ENCODE peak calls at places on chromosomes 11 and 22, in nine cellular contexts. L is fibroblast of lung, G is mammary epithelial cell, N is PC-9, M is HepG2, X is GM23338, F is GM12878, I is HCT116, Z is PC-3. U is an unnamed sample.

GRCh38 chr11:125201525-125202121 is 37.1 kb downstream of the PKNOX2 start:
- DNase-seq in N (no peak), I (no peak), M (peak), X (peak), Z (peak), L (no peak), G (peak), F (no peak), U (peak)

GRCh38 chr11:61860054-61860903 is 31.1 kb downstream of the FADS3 start:
- DNase-seq in Z (peak), I (peak), M (no peak), N (peak), G (no peak), L (peak), F (no peak), X (no peak), U (no peak)

GRCh38 chr22:30636226-30637077 is 871 bp downstream of the SLC35E4 start:
- DNase-seq in Z (peak), N (peak), G (peak), X (peak), L (no peak), M (no peak), I (no peak), F (no peak), U (no peak)

GRCh38 chr11:123083623-123084029 is 21.7 kb upstream of the HSPA8 start:
- DNase-seq in I (peak), F (no peak), Z (peak), N (peak), G (peak), M (peak), X (no peak), L (peak), U (peak)

GRCh38 chr11:29009426-29009825 is 901.2 kb downstream of the METTL15 start:
- DNase-seq in I (no peak), F (no peak), G (no peak), X (no peak), L (no peak), Z (no peak), N (no peak), M (no peak), U (no peak)

GRCh38 chr22:48594757-48595510 is 1232.7 kb downstream of the BRD1 start:
- DNase-seq in X (no peak), F (no peak), N (no peak), I (no peak), M (no peak), Z (no peak), L (no peak), G (no peak), U (no peak)

GRCh38 chr11:27933992-27934829 is 173.7 kb downstream of the KIF18A start:
- DNase-seq in M (no peak), X (peak), I (peak), F (no peak), Z (peak), N (peak), L (peak), G (peak), U (peak)

GRCh38 chr11:125593113-125593761 is 585 bp downstream of the STT3A start:
- DNase-seq in L (peak), Z (peak), M (peak), X (peak), G (peak), N (peak), F (no peak), I (peak), U (peak)

GRCh38 chr11:25941353-25941752 is 390.6 kb upstream of the ANO3 start:
- DNase-seq in L (no peak), N (no peak), I (no peak), M (no peak), F (no peak), G (no peak), X (no peak), Z (no peak), U (no peak)

GRCh38 chr11:129644326-129644725 is 171.3 kb upstream of the TMEM45B start:
- DNase-seq in G (peak), L (peak), Z (no peak), N (no peak), X (no peak), I (no peak), F (no peak), M (no peak), U (no peak)

DNA sequence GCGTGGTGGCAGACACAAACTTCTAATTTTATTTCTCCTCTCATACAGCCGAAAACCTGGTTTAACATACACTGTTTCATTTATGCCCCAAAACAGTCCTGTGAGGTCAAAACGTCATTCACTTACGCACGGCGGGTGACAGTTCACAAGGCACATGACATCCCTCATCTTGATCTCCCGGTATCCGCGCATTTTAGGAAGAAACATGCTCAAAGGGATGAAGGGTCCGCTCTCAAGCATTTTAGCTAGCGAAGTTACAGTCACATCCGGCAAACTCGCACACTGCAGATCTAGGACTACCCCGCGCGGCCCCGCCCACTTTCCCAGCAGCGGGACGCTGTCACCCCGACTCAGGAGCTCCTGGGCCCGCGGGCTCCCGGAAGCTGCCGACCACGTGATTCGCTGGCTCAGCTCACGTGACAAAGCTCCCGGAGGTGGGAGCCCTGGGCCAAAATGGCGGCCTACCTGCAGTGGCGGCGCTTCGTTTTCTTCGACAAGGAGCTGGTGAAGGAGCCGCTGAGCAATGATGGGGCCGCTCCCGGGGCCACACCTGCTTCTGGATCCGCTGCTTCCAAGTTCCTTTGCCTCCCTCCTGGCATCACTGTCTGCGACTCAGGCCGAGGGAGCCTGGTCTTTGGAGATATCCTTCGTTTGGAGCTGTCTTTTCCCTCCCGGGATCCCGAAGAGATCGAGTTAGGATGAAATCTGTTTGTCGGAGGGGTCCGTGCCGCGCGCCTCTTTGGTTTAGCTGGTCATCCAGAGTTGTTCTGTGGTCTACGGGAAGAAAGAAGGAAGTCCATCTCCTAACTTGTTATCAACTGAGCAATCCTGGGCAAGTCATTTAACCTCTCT is at the start of gene VPS11:
- DNase-seq in G (peak), Z (peak), X (peak), I (peak), F (peak), N (peak), M (peak), L (peak), U (peak)
- TF ChIP-seq EZH2 in G (no peak), Z (no peak), X (no peak), I (no peak), F (no peak), N (no peak), M (no peak), L (no peak), U (no peak)

DNA sequence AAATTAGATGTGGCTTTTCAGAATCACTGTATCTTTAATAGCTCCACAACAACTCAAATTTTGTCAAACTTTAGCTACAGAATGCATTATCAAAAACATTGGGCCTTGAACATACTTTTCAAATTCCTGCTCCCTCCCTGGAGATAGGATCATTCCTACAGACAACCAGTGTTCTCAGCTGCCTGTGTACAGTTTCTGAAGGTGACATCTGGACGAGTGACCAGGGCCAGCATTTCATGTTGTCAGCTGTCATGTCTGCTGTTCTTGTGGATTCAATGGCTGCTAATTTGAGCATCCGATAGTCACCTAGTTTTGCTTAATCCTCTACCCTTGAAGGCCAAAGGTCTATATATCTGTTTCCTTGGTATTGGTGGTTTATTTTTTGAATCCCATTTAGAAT is 188.2 kb downstream of the DBX1 start:
- DNase-seq in L (no peak), G (no peak), I (no peak), N (no peak), F (no peak), X (no peak), M (no peak), Z (no peak), U (no peak)
- H3K4me3 ChIP-seq in L (no peak), G (no peak), I (no peak), N (no peak), F (no peak), X (no peak), M (no peak), Z (no peak), U (no peak)

GRCh38 chr22:38843201-38843715 is 570 bp downstream of the NPTXR start:
- DNase-seq in I (no peak), X (peak), G (peak), N (peak), Z (peak), M (peak), F (no peak), L (peak), U (peak)
- TF ChIP-seq EZH2 in I (no peak), X (no peak), G (no peak), N (no peak), Z (no peak), M (no peak), F (no peak), L (no peak), U (no peak)

DNA sequence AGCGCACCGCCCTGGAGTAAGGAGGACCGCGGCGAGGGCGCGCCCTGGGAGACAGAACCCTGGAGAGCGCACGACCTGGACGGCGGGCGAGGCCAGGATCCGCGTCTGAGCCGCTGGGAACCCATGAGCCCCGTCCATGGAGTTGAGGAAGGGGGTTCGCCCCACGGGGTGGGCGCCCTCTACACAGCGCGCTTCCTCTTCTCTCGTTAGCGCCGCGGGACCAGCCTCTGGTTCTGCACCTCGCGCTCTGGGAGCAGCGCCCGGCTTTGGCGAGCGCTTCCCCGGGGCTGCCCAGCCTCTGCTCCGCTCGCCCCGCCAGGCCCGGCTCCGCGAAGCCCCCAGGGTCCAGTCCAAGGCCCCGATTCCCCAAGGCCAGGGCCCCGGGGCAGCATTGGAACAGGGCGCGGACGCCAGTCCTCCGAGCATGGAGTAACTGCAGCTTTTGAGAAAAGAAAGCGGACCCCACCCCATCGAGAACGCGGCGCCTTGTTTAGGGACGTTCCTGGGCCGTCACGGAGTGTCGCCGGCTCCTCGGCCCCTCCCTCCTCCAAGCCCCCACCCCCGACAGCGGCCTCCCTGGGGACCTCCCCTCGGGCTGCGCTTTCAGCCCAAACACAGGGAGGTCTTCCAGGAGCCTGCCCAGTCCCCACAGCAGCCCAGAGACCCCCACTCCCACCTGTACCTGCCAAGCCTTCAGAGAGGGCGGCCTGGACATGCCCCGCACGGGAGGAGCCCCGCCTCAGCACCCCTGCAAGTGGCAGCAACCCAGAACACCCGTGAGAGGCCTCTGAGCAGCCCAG is 56.2 kb downstream of the BRD1 start:
- DNase-seq in X (peak), G (no peak), M (no peak), Z (no peak), F (no peak), N (no peak), I (no peak), L (no peak), U (no peak)
- H3K4me3 ChIP-seq in X (peak), G (no peak), M (no peak), Z (no peak), F (no peak), N (no peak), I (no peak), L (no peak), U (no peak)

DNA sequence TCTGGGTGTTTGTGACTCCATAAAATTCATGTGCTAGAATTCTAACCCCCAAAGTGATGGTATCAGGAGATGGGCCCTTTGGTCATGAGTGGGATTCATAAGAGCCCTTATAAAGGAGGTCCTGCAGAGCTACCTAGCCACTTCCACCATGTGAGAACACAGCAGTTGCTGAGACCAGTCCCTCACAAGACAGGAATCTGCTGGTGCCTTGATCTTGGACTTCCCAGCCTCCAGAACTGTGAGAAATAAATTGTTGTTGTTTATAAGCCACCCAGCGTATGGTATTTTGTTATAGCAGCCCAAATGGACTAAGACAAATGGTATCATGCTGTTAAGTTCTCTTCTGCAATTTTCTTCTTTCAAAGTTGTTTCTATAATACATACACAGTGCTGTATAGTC is 1.5 kb upstream of the PLAAT5 start:
- DNase-seq in Z (no peak), F (no peak), G (no peak), X (no peak), I (no peak), N (no peak), L (no peak), M (no peak), U (no peak)
- TF ChIP-seq EZH2 in Z (no peak), F (no peak), G (no peak), X (no peak), I (no peak), N (no peak), L (no peak), M (no peak), U (no peak)

DNA sequence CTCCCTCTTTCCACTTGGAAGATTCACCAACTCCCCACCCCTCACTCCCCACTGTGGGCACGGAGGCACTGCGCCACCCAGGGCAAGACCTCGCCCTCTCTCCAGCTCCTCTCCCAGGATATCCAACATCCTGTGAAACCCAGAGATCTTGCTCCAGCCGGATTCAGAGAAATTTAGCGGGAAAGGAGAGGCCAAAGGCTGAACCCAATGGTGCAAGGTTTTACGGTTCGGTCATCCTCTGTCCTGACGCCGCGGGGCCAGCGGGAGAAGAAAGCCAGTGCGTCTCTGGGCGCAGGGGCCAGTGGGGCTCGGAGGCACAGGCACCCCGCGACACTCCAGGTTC is 394 bp upstream of the CD44 start:
- DNase-seq in L (no peak), X (peak), Z (no peak), M (no peak), I (no peak), F (no peak), G (no peak), N (no peak), U (no peak)
- H3K4me3 ChIP-seq in L (peak), X (peak), Z (peak), M (no peak), I (peak), F (peak), G (peak), N (peak), U (peak)

GRCh38 chr11:70542811-70543210 is 144.5 kb downstream of the CTTN start:
- DNase-seq in N (no peak), G (no peak), F (no peak), Z (no peak), X (no peak), L (no peak), M (no peak), I (no peak), U (no peak)
- TF ChIP-seq EZH2 in N (no peak), G (no peak), F (no peak), Z (no peak), X (no peak), L (no peak), M (no peak), I (no peak), U (no peak)

GRCh38 chr11:32864555-32864954 is 28.1 kb upstream of the QSER1 start:
- DNase-seq in X (no peak), G (no peak), I (no peak), F (no peak), N (no peak), Z (no peak), L (no peak), M (no peak), U (no peak)

GRCh38 chr11:32858731-32859130 is 29.0 kb downstream of the PRRG4 start:
- DNase-seq in X (peak), N (no peak), G (no peak), Z (peak), I (no peak), F (no peak), M (no peak), L (no peak), U (no peak)

GRCh38 chr11:32861850-32862577 is 30.6 kb upstream of the QSER1 start:
- DNase-seq in N (no peak), F (no peak), X (no peak), G (no peak), I (no peak), L (no peak), Z (no peak), M (peak), U (no peak)
- H3K4me3 ChIP-seq in N (no peak), F (no peak), X (no peak), G (no peak), I (no peak), L (no peak), Z (no peak), M (no peak), U (no peak)

GRCh38 chr22:45006101-45006872 is 3.5 kb downstream of the PHF21B start:
- DNase-seq in F (no peak), X (peak), L (no peak), M (no peak), G (no peak), Z (no peak), I (no peak), N (no peak), U (peak)
- TF ChIP-seq EZH2 in F (peak), X (no peak), L (no peak), M (peak), G (peak), Z (no peak), I (no peak), N (no peak), U (no peak)

DNA sequence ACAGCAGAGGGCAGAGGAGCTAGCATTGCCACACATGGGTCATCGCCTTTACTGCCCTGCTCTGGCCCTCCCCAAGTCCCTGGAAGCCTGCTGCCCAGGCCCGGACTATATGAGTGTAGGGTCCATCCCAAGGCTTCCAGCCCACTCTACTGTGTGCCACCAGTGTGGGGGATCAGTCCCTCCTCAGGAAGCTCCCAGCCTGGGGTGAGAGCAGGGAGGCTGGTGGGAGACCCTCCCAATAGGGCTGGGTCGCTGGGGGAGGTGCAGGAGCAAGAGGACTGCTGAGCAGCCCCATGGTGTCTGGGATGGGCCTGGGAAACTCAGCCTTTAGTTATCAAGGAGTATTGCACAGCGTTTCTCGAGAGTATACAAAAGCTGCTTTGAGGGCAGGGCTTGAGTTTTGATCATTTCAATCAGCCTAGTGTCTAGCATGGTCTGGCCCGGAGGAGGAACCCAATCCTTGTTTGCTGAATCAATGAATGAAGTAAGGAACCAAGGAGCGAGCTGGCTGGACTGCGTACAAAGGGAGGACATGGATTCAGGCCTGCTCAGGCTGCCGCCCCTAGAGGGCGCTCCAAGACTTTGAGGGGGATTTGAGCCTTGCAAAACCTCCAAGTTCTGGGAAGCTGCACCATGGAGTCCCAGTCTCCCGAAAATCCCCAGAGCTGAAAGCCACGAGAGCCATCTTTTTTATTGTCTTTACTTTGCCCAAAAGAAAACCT is 89.0 kb upstream of the PARVA start:
- DNase-seq in G (peak), Z (peak), M (peak), N (peak), X (peak), L (peak), I (peak), F (no peak), U (peak)
- H3K4me3 ChIP-seq in G (no peak), Z (peak), M (no peak), N (no peak), X (no peak), L (no peak), I (peak), F (no peak), U (no peak)

U was measured in hepatocyte.